ENCODE peak calls at places on chromosomes 3 and 15, in five cellular contexts. F, X, G, Z and J are unnamed samples.

GRCh38 chr15:39586387-39587171 is 5.7 kb downstream of the THBS1 start:
- DNase-seq in F (no peak), X (no peak), G (no peak), Z (no peak), J (no peak)

GRCh38 chr3:16058511-16058910 is 116.0 kb upstream of the GALNT15 start:
- DNase-seq in F (no peak), X (no peak), G (no peak), Z (no peak), J (no peak)

GRCh38 chr3:42600958-42601675 is 631 bp downstream of the NKTR start:
- DNase-seq in F (peak), X (peak), G (peak), Z (peak), J (peak)

GRCh38 chr15:59594493-59594942 is 17.1 kb upstream of the GCNT3 start:
- DNase-seq in F (no peak), X (no peak), G (peak), Z (no peak), J (no peak)

GRCh38 chr15:50906954-50907865 is 1.3 kb upstream of the AP4E1 start:
- DNase-seq in F (peak), X (no peak), G (no peak), Z (peak), J (no peak)

GRCh38 chr3:140023616-140024530 is 88.9 kb downstream of the CLSTN2 start:
- DNase-seq in F (peak), X (no peak), G (no peak), Z (no peak), J (peak)

GRCh38 chr3:134771962-134772361 is 23.1 kb upstream of the EPHB1 start:
- DNase-seq in F (no peak), X (no peak), G (no peak), Z (no peak), J (no peak)

GRCh38 chr3:66418432-66419052 is 82.3 kb downstream of the LRIG1 start:
- DNase-seq in F (peak), X (no peak), G (no peak), Z (no peak), J (peak)

GRCh38 chr3:29639621-29640290 is 358.9 kb downstream of the RBMS3 start:
- DNase-seq in F (no peak), X (no peak), G (no peak), Z (no peak), J (no peak)

GRCh38 chr15:47570451-47570850 is 146.9 kb upstream of the SEMA6D start:
- DNase-seq in F (no peak), X (no peak), G (no peak), Z (no peak), J (no peak)

GRCh38 chr3:187924651-187925050 is 179.4 kb upstream of the BCL6 start:
- DNase-seq in F (no peak), X (no peak), G (no peak), Z (no peak), J (no peak)

GRCh38 chr3:3632439-3632838 is 166.8 kb upstream of the LRRN1 start:
- DNase-seq in F (no peak), X (no peak), G (no peak), Z (no peak), J (no peak)

GRCh38 chr3:195165264-195165608 is 105.7 kb downstream of the XXYLT1 start:
- DNase-seq in F (no peak), X (no peak), G (no peak), Z (no peak), J (peak)

GRCh38 chr3:74067296-74067695 is 442.6 kb upstream of the PDZRN3 start:
- DNase-seq in F (peak), X (no peak), G (no peak), Z (no peak), J (no peak)

GRCh38 chr15:74339371-74339770 is 28.1 kb downstream of the CYP11A1 start:
- DNase-seq in F (no peak), X (no peak), G (no peak), Z (no peak), J (no peak)

GRCh38 chr3:190564175-190564574 is 50.3 kb downstream of the IL1RAP start:
- DNase-seq in F (no peak), X (no peak), G (no peak), Z (no peak), J (no peak)

GRCh38 chr3:12184541-12184940 is 25.8 kb upstream of the TIMP4 start:
- DNase-seq in F (no peak), X (no peak), G (no peak), Z (no peak), J (no peak)

GRCh38 chr3:71069797-71070196 is 513.7 kb downstream of the FOXP1 start:
- DNase-seq in F (peak), X (peak), G (peak), Z (peak), J (peak)

GRCh38 chr3:45771831-45772230 is 24.5 kb downstream of the SLC6A20 start:
- DNase-seq in F (peak), X (no peak), G (no peak), Z (no peak), J (peak)

GRCh38 chr3:151550642-151551041 is 89.8 kb upstream of the IGSF10 start:
- DNase-seq in F (no peak), X (no peak), G (no peak), Z (no peak), J (no peak)

GRCh38 chr3:122314467-122314866 is 10.6 kb upstream of the CSTA start:
- DNase-seq in F (no peak), X (no peak), G (no peak), Z (no peak), J (no peak)

GRCh38 chr3:27559835-27560234 is 75.7 kb upstream of the SLC4A7 start:
- DNase-seq in F (no peak), X (peak), G (no peak), Z (no peak), J (peak)

GRCh38 chr3:32443471-32443870 is 51.8 kb downstream of the CMTM7 start:
- DNase-seq in F (no peak), X (no peak), G (no peak), Z (no peak), J (no peak)

GRCh38 chr3:56902468-56903159 is 100.9 kb upstream of the ARHGEF3 start:
- DNase-seq in F (no peak), X (no peak), G (no peak), Z (no peak), J (no peak)

GRCh38 chr3:56909349-56909748 is 107.6 kb upstream of the ARHGEF3 start:
- DNase-seq in F (no peak), X (no peak), G (no peak), Z (peak), J (no peak)

GRCh38 chr3:56904526-56905245 is 102.9 kb upstream of the ARHGEF3 start:
- DNase-seq in F (no peak), X (no peak), G (no peak), Z (no peak), J (no peak)

GRCh38 chr3:56911363-56911762 is 109.6 kb upstream of the ARHGEF3 start:
- DNase-seq in F (no peak), X (no peak), G (no peak), Z (no peak), J (no peak)

GRCh38 chr3:56908004-56908403 is 106.3 kb upstream of the ARHGEF3 start:
- DNase-seq in F (no peak), X (peak), G (no peak), Z (no peak), J (no peak)
- TF ChIP-seq POLR2A in F (no peak), X (no peak), G (no peak), Z (no peak), J (no peak)

GRCh38 chr15:78951841-78952238 is 7.0 kb upstream of the CTSH start:
- DNase-seq in F (peak), X (no peak), G (peak), Z (no peak), J (no peak)

GRCh38 chr15:78949461-78949860 is 4.6 kb upstream of the CTSH start:
- DNase-seq in F (peak), X (no peak), G (no peak), Z (no peak), J (no peak)

GRCh38 chr15:78950343-78950742 is 5.5 kb upstream of the CTSH start:
- DNase-seq in F (peak), X (no peak), G (no peak), Z (no peak), J (no peak)

GRCh38 chr15:78947506-78947905 is 2.7 kb upstream of the CTSH start:
- DNase-seq in F (no peak), X (no peak), G (no peak), Z (no peak), J (no peak)

DNA sequence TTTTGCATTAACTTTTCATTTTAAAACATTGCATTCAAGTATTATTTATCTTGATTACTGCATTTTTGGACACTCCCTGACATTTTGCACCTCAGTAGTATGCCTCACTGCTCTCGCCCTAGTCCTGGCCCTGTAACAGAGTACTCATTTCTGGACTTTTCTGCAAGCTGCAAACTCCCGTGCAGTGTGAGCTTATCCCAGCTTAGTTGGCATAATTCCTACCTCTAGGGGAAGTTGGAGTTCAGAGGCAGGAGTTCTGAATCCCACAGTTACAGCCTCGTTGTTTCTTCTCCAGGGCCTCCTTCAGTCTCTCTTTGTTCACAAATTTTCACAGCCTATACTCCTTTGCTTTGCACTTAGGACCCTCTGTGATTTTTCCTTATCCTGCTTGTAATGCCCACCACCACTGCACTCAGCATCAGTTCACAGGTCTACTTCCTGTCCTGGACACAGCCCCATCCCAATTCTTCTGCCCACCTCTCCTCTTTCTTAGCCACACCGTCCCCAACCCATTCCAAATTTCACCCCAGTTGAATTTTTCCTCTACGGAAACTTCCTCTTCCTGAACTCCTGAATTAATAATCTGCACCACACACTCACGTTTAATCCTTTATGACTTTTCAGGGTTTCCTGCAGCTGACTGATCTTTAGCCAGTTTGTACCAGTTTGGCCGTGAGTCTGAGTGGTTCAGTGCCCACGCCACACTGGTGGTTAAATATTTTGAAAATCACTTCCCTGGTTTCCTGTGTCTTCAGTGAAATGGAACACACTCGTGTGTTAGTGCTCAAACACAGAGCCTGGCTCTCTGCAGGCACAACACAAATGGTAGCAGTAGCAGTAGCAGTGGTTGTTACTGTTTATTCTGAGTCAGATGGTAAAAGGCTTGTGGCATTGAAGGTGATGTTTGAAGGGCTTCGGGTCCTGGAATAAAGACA is 6.3 kb upstream of the CTSH start:
- DNase-seq in F (no peak), X (no peak), G (peak), Z (no peak), J (no peak)
- TF ChIP-seq POLR2A in F (no peak), X (no peak), G (no peak), Z (no peak), J (no peak)

GRCh38 chr15:78565097-78565950 is at the start of gene CHRNA5:
- DNase-seq in F (peak), X (peak), G (peak), Z (peak), J (peak)
- TF ChIP-seq POLR2A in F (no peak), X (no peak), G (peak), Z (no peak), J (no peak)

DNA sequence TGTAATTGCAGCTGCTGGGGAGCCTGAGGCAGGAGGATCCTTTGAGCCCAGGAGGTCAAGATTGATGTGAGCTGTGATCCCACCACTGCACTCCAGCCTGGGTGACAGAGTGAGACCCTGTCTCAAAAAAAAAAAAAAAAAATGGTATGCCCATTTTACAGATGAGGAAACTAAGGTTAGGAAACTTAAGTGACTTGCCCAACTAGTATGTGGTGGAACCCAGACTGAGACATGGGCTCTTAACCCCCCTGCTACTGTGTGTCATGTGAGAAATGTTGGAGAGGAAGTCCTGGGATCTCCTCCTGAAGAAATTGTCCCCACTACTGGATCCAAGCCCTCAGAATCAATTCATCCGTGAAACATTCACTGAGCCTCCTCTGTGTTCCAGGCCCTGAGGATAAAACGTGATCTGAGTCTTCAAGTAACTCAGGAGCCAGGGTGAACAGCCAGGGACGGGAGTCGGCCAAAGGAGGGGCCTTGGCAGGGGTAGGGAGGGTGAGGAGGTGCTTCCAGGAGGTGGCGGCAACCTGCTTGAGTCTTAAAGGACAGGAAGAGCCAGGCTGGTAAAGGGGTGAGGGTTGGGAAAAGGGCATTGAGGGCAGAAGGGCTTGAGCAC is 19.6 kb upstream of the RNU6-1 start:
- DNase-seq in F (no peak), X (no peak), G (no peak), Z (no peak), J (no peak)
- TF ChIP-seq POLR2A in F (no peak), X (no peak), G (no peak), Z (no peak), J (no peak)

GRCh38 chr3:50245831-50246516 is 10.0 kb downstream of the GNAI2 start:
- DNase-seq in F (peak), X (peak), G (peak), Z (peak), J (peak)

GRCh38 chr3:50248387-50248786 is 12.4 kb downstream of the GNAI2 start:
- DNase-seq in F (peak), X (peak), G (no peak), Z (no peak), J (no peak)

GRCh38 chr3:50245251-50245745 is 9.3 kb downstream of the GNAI2 start:
- DNase-seq in F (no peak), X (no peak), G (no peak), Z (no peak), J (no peak)

GRCh38 chr3:50249459-50249858 is 13.5 kb downstream of the GNAI2 start:
- DNase-seq in F (no peak), X (no peak), G (no peak), Z (no peak), J (no peak)

GRCh38 chr3:50246517-50246954 is 10.5 kb downstream of the GNAI2 start:
- DNase-seq in F (no peak), X (peak), G (peak), Z (peak), J (no peak)
- TF ChIP-seq POLR2A in F (no peak), X (no peak), G (peak), Z (no peak), J (no peak)

GRCh38 chr15:62112616-62113593 is 46.1 kb downstream of the C2CD4A start:
- DNase-seq in F (peak), X (no peak), G (peak), Z (no peak), J (no peak)
- TF ChIP-seq POLR2A in F (no peak), X (no peak), G (no peak), Z (no peak), J (no peak)

DNA sequence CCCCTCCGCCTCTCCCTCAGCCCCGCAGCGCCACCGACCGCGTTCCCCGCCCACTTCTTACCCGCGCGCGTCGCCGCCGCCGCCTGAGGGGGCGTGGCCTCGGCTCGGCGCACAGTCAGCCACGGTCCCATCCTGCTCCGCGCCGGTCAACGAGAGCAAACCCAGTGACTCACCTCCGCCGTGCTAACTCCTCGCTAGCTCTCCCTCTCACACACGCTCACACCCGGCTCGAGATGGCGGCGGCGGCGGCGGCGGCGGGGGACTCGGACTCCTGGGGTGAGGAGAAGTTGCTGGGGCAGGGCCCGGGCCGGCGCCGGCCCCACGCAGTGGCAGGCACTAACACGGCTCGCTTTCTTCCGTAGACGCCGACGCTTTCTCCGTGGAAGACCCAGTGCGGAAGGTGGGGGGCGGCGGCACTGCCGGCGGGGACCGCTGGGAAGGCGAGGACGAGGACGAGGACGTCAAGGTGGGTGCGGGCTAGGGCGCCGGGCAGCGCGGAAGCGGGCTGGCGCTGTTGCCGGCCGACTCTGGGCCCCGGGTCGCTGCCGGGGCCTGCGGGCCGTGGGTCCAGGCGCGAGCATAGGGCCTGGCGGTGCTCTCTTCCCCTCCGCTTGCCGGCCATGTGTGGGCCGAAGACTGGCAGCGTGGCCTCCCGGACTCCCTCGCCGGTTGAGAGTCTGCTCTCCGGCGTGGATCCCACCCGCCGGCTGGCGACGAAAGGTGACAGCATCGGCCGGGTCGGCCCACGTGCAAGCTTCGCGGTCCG is at the start of gene EIF3J:
- DNase-seq in F (peak), X (peak), G (peak), Z (peak), J (peak)
- TF ChIP-seq POLR2A in F (no peak), X (no peak), G (peak), Z (peak), J (peak)

DNA sequence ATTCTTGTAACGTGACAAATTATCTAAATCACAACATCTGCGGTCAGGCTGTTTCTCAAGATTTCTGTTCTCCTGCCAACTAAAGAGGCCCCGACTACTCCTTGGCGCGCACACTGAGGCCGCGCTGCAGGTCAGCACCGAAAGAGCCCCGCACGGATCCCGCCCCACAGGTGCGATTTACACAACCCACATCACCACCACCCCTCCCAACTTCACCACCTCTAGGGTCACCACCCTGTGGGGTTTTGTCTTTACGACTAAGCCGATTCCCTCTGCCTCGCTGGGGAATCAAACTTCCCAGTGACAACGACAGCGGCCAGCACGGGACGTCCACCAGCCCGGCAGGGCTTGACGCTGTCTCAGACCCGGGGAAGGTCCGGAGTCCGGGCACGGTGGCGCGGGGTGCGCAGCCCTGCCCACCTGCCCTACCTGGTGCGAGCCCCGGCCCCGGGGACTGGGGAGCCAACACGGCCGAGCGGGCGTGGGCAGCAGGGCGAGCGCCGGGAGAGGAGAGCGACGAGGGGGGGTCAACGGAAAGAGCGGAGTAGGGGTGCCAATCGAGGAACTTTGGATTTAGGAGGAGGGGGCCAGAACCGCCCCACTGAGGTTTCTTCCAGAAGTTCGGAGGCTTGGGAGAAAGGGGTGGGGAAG is 764 bp downstream of the UACA start:
- DNase-seq in F (peak), X (peak), G (no peak), Z (peak), J (peak)
- TF ChIP-seq POLR2A in F (no peak), X (no peak), G (peak), Z (no peak), J (no peak)

GRCh38 chr3:177197934-177198484 is 727 bp upstream of the TBL1XR1 start:
- DNase-seq in F (no peak), X (no peak), G (no peak), Z (no peak), J (no peak)
- TF ChIP-seq POLR2A in F (no peak), X (no peak), G (no peak), Z (peak), J (no peak)

GRCh38 chr3:52845157-52845556 is 10.3 kb upstream of the MUSTN1 start:
- DNase-seq in F (peak), X (peak), G (no peak), Z (no peak), J (peak)
- TF ChIP-seq POLR2A in F (no peak), X (no peak), G (no peak), Z (no peak), J (no peak)